ENCODE peak calls at places on chromosomes 11 and 22, in five cellular contexts. S, U, P, H and Q are unnamed samples.
A peak's percentile ranks its signal among the peaks of the same experiment; 100 is the strongest.

GRCh38 chr11:61279934-61280656 is 15.0 kb downstream of the VWCE start:
- DNase-seq in P (no peak), H (peak; percentile 89), S (no peak), U (no peak), Q (no peak)

GRCh38 chr22:38431266-38432010 is 23.6 kb downstream of the KCNJ4 start:
- DNase-seq in H (no peak), P (no peak), S (no peak), U (no peak), Q (no peak)

GRCh38 chr11:26580929-26581328 is 8.9 kb upstream of the MUC15 start:
- DNase-seq in H (no peak), P (no peak), S (no peak), U (no peak), Q (no peak)

GRCh38 chr22:35952576-35952975 is 76.0 kb downstream of the RBFOX2 start:
- DNase-seq in S (no peak), H (no peak), U (no peak), P (no peak), Q (no peak)

GRCh38 chr11:83540112-83540675 is 254.0 kb upstream of the CCDC90B start:
- DNase-seq in H (no peak), U (no peak), S (no peak), P (no peak), Q (no peak)

GRCh38 chr11:7079545-7080135 is 9.2 kb upstream of the RBMXL2 start:
- DNase-seq in P (no peak), H (no peak), U (no peak), S (no peak), Q (no peak)

GRCh38 chr11:36196476-36197099 is 92.6 kb downstream of the COMMD9 start:
- DNase-seq in P (no peak), H (no peak), S (no peak), U (no peak), Q (no peak)

GRCh38 chr11:27353593-27354358 is 9.2 kb downstream of the CCDC34 start:
- DNase-seq in U (no peak), H (no peak), P (no peak), S (no peak), Q (no peak)

GRCh38 chr11:126072821-126073594 is 10.3 kb upstream of the CDON start:
- DNase-seq in H (no peak), P (no peak), S (no peak), U (no peak), Q (no peak)

GRCh38 chr22:48517039-48518030 is 1310.3 kb downstream of the BRD1 start:
- DNase-seq in P (peak; percentile 44), H (no peak), S (no peak), U (no peak), Q (no peak)

GRCh38 chr11:110497204-110497987 is 67.6 kb downstream of the FDX1 start:
- DNase-seq in U (no peak), P (no peak), H (no peak), S (no peak), Q (no peak)

GRCh38 chr22:37231406-37232139 is 12.5 kb downstream of the RAC2 start:
- DNase-seq in H (no peak), U (no peak), S (no peak), P (no peak), Q (no peak)

GRCh38 chr22:37229012-37229804 is 14.9 kb downstream of the RAC2 start:
- DNase-seq in H (no peak), P (no peak), U (peak; percentile 68), S (peak; percentile 43), Q (no peak)

GRCh38 chr22:37230673-37231405 is 13.2 kb downstream of the RAC2 start:
- DNase-seq in U (no peak), P (no peak), H (no peak), S (no peak), Q (no peak)

GRCh38 chr22:37228106-37229011 is 15.7 kb downstream of the RAC2 start:
- DNase-seq in P (no peak), U (no peak), H (no peak), S (peak; percentile 37), Q (no peak)

GRCh38 chr22:37229805-37230672 is 14.0 kb downstream of the RAC2 start:
- DNase-seq in U (no peak), S (peak; percentile 51), H (peak; percentile 67), P (no peak), Q (no peak)
- H3K27ac ChIP-seq in U (peak overlapping the region; percentile 57), S (peak overlapping the region; percentile 55), H (peak overlapping the region; percentile 87), P (no peak overlapping the region), Q (peak overlapping the region; percentile 84)

GRCh38 chr22:20957118-20957690 is 9.9 kb upstream of the AIFM3 start:
- DNase-seq in P (no peak), U (no peak), S (no peak), H (peak; percentile 30), Q (no peak)

GRCh38 chr22:20953668-20954500 is 13.2 kb upstream of the AIFM3 start:
- DNase-seq in S (no peak), U (no peak), H (no peak), P (no peak), Q (no peak)

GRCh38 chr22:20955548-20955947 is 11.5 kb upstream of the AIFM3 start:
- DNase-seq in S (peak; percentile 22), H (no peak), P (no peak), U (no peak), Q (no peak)

GRCh38 chr22:20957691-20958440 is 9.2 kb upstream of the AIFM3 start:
- DNase-seq in H (peak; percentile 33), S (no peak), U (no peak), P (no peak), Q (no peak)

GRCh38 chr22:20956258-20957117 is 10.6 kb upstream of the AIFM3 start:
- DNase-seq in P (no peak), S (peak; percentile 73), H (no peak), U (no peak), Q (no peak)
- TF ChIP-seq POLR2A in P (no peak), S (no peak), H (no peak), U (no peak), Q (no peak)

GRCh38 chr11:66904981-66905521 is 48.2 kb downstream of the LRFN4 start:
- DNase-seq in P (no peak), H (no peak), U (no peak), S (no peak), Q (no peak)

GRCh38 chr11:66905631-66906030 is 48.8 kb downstream of the LRFN4 start:
- DNase-seq in U (no peak), S (no peak), P (no peak), H (no peak), Q (no peak)

GRCh38 chr11:66904561-66904960 is 47.7 kb downstream of the LRFN4 start:
- DNase-seq in U (no peak), P (no peak), S (no peak), H (no peak), Q (no peak)

GRCh38 chr11:66902486-66903177 is 45.8 kb downstream of the LRFN4 start:
- DNase-seq in P (no peak), S (no peak), U (no peak), H (no peak), Q (no peak)

DNA sequence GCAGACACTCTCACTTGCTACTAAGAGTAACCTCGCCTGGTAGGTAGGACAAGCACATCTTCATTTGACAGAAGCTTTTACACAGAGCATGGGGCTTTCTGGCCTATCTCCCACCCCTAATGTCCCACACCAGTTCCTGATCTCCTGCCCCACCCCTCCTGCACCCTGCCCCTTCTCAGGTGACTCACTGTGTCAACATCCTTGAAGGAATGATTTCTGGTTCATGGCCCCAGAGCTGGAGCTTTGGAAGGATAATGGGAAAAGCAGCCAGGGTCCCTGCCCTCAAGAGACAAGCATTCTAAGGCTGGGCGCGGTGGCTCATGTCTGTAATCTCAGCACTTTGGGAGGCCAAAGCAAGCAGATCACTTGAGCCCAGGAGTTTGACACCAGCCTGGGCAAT is 47.2 kb downstream of the LRFN4 start:
- DNase-seq in S (peak; percentile 23), U (peak; percentile 24), P (no peak), H (no peak), Q (no peak)
- H3K27ac ChIP-seq in S (peak overlapping the region; percentile 53), U (no peak overlapping the region), P (no peak overlapping the region), H (no peak overlapping the region), Q (peak overlapping the region; percentile 83)

GRCh38 chr22:23521442-23522113 is 58.5 kb downstream of the IGLL1 start:
- DNase-seq in U (peak; percentile 96), H (peak; percentile 92), P (peak; percentile 88), S (peak; percentile 46), Q (no peak)
- TF ChIP-seq POLR2A in U (peak; percentile 35), H (no peak), P (peak; percentile 25), S (peak; percentile 41), Q (peak; percentile 6)

DNA sequence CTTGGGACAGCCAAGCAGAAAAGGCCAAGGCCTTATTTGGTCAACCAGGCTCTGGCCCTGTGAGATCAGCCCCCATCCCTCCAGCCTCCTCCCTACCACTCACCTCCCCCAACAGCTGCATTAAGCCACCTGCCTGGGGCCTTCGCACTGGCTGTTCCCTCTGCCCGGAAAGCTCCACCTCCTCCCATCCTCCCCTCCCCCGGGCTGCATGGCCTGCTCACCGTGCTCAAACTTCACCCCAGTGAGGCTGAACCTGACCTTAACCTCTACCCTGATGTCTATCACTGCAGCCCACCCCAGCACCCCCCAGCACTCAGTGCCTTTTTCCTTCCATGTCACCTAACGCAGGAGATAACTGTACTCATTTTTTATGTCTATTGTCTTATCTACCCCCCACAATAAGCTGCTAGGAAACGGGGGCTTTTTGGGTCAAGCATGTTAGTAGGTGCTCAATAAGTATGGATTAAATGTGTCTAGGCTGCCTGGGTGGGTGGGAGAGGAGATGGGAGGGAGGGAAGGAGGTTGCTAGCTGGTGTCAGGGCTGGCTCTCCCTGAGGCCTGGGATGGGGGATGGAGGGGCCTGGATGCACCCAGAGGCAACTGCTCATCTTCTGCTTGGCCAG is 912 bp downstream of the PTPRCAP start:
- DNase-seq in P (no peak), S (no peak), H (peak; percentile 44), U (no peak), Q (no peak)
- H3K27ac ChIP-seq in P (no peak overlapping the region), S (peak overlapping the region; percentile 1), H (peak overlapping the region; percentile 82), U (no peak overlapping the region), Q (peak overlapping the region; percentile 50)

GRCh38 chr11:72696866-72697428 is 22.7 kb upstream of the PDE2A start:
- DNase-seq in S (no peak), H (peak; percentile 28), P (peak; percentile 75), U (no peak), Q (no peak)
- TF ChIP-seq POLR2A in S (no peak), H (no peak), P (no peak), U (no peak), Q (no peak)

GRCh38 chr11:17668166-17668565 is 51.2 kb upstream of the MYOD1 start:
- DNase-seq in S (no peak), U (no peak), P (no peak), H (no peak), Q (no peak)

GRCh38 chr11:17672469-17672868 is 46.9 kb upstream of the MYOD1 start:
- DNase-seq in U (no peak), H (no peak), S (no peak), P (no peak), Q (no peak)

DNA sequence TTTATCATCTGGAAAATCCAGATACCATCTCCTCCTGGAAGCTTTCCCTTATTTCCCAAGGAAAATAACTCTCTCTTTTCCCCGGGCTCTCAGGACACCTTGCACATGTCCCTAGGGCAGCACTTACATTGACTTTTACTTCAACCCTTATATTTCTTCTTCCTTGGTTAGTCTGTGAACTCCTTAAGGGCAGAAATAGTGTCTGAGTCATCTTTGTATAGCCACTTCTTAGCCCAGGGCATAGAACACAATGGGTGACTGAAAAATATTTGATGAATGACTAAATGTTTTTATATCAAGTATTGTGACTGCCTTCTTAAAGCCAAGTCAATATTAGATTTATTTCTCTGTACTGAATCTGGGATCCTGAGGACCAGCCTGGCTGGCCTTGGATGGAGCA is 45.4 kb upstream of the MYOD1 start:
- DNase-seq in P (no peak), S (no peak), U (peak; percentile 36), H (no peak), Q (no peak)
- H3K27ac ChIP-seq in P (no peak overlapping the region), S (no peak overlapping the region), U (no peak overlapping the region), H (no peak overlapping the region), Q (no peak overlapping the region)